ENCODE peak calls at places on chromosomes 7 and 10, in nine cellular contexts. S, L, A, D, G, T, K, W and B are unnamed samples.

GRCh38 chr10:44958196-44958896 is 1.3 kb upstream of the RASSF4 start:
- DNase-seq in S (no peak), L (peak; percentile 32), A (no peak), D (peak; percentile 82), G (no peak), T (no peak), K (no peak), W (no peak), B (no peak)

GRCh38 chr10:71232089-71232998 is 20.0 kb downstream of the UNC5B start:
- DNase-seq in S (peak; percentile 84), L (peak; percentile 85), A (no peak), D (no peak), G (peak; percentile 90), T (no peak), K (no peak), W (no peak), B (no peak)

GRCh38 chr10:52883996-52884871 is 111.7 kb upstream of the MBL2 start:
- DNase-seq in S (peak; percentile 42), L (no peak), A (peak; percentile 85), D (no peak), G (no peak), T (peak; percentile 12), K (peak; percentile 68), W (peak; percentile 23), B (peak; percentile 73)

GRCh38 chr7:54529568-54529967 is 12.6 kb upstream of the VSTM2A start:
- DNase-seq in S (no peak), L (no peak), A (no peak), D (no peak), G (no peak), T (no peak), K (no peak), W (no peak), B (no peak)

GRCh38 chr7:86939197-86939814 is 120.1 kb downstream of the ELAPOR2 start:
- DNase-seq in S (peak; percentile 64), L (peak; percentile 26), A (no peak), D (no peak), G (no peak), T (peak; percentile 91), K (peak; percentile 72), W (peak; percentile 68), B (peak; percentile 64)

GRCh38 chr7:41447106-41448042 is 255.5 kb downstream of the INHBA start:
- DNase-seq in S (no peak), L (no peak), A (no peak), D (no peak), G (no peak), T (no peak), K (no peak), W (no peak), B (no peak)

GRCh38 chr10:95542330-95542729 is 18.8 kb downstream of the SORBS1 start:
- DNase-seq in S (no peak), L (no peak), A (no peak), D (no peak), G (no peak), T (no peak), K (no peak), W (no peak), B (no peak)

GRCh38 chr10:85458274-85458673 is 908.3 kb downstream of the GRID1 start:
- DNase-seq in S (no peak), L (no peak), A (no peak), D (no peak), G (no peak), T (no peak), K (no peak), W (no peak), B (no peak)

GRCh38 chr7:157446322-157446721 is 109.5 kb downstream of the DNAJB6 start:
- DNase-seq in S (no peak), L (peak; percentile 12), A (no peak), D (no peak), G (no peak), T (no peak), K (no peak), W (no peak), B (no peak)

GRCh38 chr10:97713351-97713827 is at the start of gene MARVELD1:
- DNase-seq in S (peak; percentile 58), L (peak; percentile 84), A (no peak), D (no peak), G (peak; percentile 53), T (peak; percentile 76), K (peak; percentile 81), W (no peak), B (peak; percentile 79)

GRCh38 chr10:58335306-58336005 is 650 bp downstream of the UBE2D1 start:
- DNase-seq in S (peak; percentile 5), L (peak; percentile 54), A (no peak), D (no peak), G (peak; percentile 86), T (peak; percentile 13), K (peak; percentile 40), W (peak; percentile 27), B (peak; percentile 46)

GRCh38 chr7:126303926-126304325 is 948.8 kb downstream of the GRM8 start:
- DNase-seq in S (no peak), L (no peak), A (no peak), D (no peak), G (no peak), T (no peak), K (no peak), W (no peak), B (no peak)

GRCh38 chr7:264541-265191 is 25.3 kb upstream of the FOXL3 start:
- DNase-seq in S (peak; percentile 47), L (no peak), A (no peak), D (no peak), G (no peak), T (no peak), K (peak; percentile 70), W (no peak), B (no peak)

GRCh38 chr7:132394283-132395003 is 181.8 kb downstream of the PLXNA4 start:
- DNase-seq in S (no peak), L (no peak), A (no peak), D (no peak), G (no peak), T (no peak), K (peak; percentile 26), W (peak; percentile 2), B (peak; percentile 24)

GRCh38 chr10:27099916-27100799 is at the start of gene ANKRD26:
- DNase-seq in S (peak; percentile 96), L (peak; percentile 97), A (peak; percentile 93), D (peak; percentile 96), G (peak; percentile 95), T (peak; percentile 95), K (peak; percentile 98), W (peak; percentile 94), B (peak; percentile 91)
- TF ChIP-seq POLR2A in S (peak; percentile 69), L (peak; percentile 87), A (no peak), D (peak; percentile 68), G (peak; percentile 57), T (peak; percentile 70), K (peak; percentile 91), W (peak; percentile 94), B (peak; percentile 66)

GRCh38 chr10:65571011-65571570 is 1354.7 kb upstream of the LRRTM3 start:
- DNase-seq in S (no peak), L (no peak), A (no peak), D (no peak), G (no peak), T (no peak), K (peak; percentile 31), W (peak; percentile 35), B (peak; percentile 65)

GRCh38 chr10:65566906-65567305 is 1358.9 kb upstream of the LRRTM3 start:
- DNase-seq in S (no peak), L (no peak), A (no peak), D (no peak), G (no peak), T (no peak), K (no peak), W (no peak), B (no peak)

GRCh38 chr10:65565246-65565645 is 1360.6 kb upstream of the LRRTM3 start:
- DNase-seq in S (no peak), L (no peak), A (no peak), D (no peak), G (no peak), T (no peak), K (no peak), W (no peak), B (no peak)

DNA sequence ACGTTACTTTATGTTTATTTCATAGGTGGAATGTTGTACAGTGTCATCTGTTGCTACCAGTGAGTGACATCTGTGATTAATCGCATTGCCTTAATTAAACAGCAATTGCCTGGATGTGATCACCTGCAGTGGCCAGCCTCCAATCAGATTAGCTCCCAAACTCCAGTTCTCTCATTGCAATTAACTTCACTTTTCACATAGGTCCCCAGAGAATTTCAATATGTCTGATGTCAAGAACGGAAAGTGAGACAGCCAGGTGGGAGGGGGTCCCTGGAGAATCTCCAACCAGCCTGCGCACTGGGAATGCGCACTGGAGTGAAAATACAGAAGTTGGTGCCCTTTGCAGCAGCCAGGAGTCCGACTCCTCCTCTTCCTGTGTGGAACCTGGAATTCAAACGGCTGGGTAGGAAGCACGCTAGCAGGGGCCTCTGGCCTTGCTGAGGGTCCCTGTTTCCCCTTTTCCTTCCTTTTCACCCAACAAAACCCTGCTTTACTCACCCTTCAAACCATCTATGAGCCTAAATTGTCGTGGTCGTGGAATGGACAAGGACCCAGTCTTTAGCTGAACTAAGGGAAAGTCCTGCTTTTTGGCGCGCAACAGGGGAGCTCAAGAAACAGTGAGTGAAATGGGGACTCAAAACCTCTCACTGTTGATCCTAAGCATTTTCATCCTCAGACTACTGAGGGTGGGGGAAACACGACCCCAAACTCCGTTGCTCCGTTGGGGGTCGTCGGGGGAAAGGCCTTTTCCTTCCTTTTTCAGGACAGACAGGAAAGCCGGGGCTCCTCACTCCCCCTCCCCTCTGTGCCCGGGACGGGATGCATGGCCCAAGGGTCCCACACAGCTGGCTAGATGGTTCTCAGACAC is 1355.5 kb upstream of the LRRTM3 start:
- DNase-seq in S (peak; percentile 7), L (peak; percentile 23), A (peak; percentile 34), D (no peak), G (no peak), T (no peak), K (peak; percentile 72), W (peak; percentile 72), B (peak; percentile 87)
- TF ChIP-seq POLR2A in S (no peak), L (no peak), A (peak; percentile 51), D (no peak), G (no peak), T (no peak), K (peak; percentile 60), W (peak; percentile 88), B (peak; percentile 85)

GRCh38 chr7:99694201-99694911 is 14.6 kb upstream of the CYP3A5 start:
- DNase-seq in S (no peak), L (no peak), A (no peak), D (no peak), G (no peak), T (no peak), K (no peak), W (no peak), B (no peak)
- TF ChIP-seq POLR2A in S (no peak), L (no peak), A (no peak), D (no peak), G (no peak), T (no peak), K (no peak), W (no peak), B (no peak)

DNA sequence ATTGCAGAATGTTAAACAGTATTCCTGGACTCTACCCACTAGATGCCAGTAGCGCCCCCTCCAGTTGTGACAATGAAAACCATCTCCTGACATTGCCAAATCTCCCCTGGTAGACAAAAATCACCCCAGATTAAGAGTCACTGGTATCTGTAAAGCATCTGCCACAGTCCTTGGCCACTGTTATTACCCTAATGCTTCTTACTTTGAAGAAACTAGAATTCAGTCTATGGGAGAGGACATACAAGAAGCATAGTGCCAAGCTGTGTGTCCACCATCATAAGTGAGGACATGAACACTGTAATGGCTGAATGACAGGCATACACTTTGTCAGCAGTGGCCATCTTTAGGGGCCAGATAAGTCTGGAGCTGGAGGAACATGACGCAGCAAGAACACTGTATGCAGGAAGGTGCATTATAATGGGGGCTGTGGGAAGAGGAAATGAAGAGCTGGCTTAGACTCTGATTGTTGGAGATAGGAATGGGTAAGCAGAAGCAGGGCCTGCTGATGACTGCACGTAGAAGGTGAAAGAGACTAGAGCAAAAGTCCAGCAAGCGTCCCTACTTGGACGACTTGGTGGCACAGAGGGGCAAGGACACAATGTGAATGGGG is 32.5 kb downstream of the CBX3 start:
- DNase-seq in S (no peak), L (no peak), A (no peak), D (no peak), G (no peak), T (no peak), K (no peak), W (no peak), B (no peak)
- TF ChIP-seq POLR2A in S (no peak), L (no peak), A (no peak), D (no peak), G (no peak), T (no peak), K (no peak), W (no peak), B (no peak)